ENCODE peak calls at places on chromosomes 1 and 21, in ten cellular contexts. Y is GM23248; W is SJSA1; P is heart right ventricle; Q is neural progenitor cell; B is CD8-positive, alpha-beta T cell; G is pancreas; M is cardiac fibroblast; U is dorsolateral prefrontal cortex; J is adrenal gland. X is an unnamed sample.

GRCh38 chr1:159799446-159799985 is 2.6 kb upstream of the FCRL6 start:
- DNase-seq in W (no peak), G (no peak), Y (peak), J (no peak), Q (no peak), M (no peak), P (no peak), U (no peak), B (no peak), X (no peak)

GRCh38 chr1:178031856-178032320 is 62.0 kb upstream of the RASAL2 start:
- DNase-seq in P (peak), G (peak), U (peak), Q (peak), Y (peak), M (peak), W (peak), J (peak), B (no peak), X (peak)

GRCh38 chr1:89065077-89065868 is at the start of gene GBP1:
- DNase-seq in G (no peak), J (peak), Q (no peak), W (peak), B (no peak), U (no peak), M (peak), Y (peak), P (peak), X (no peak)

GRCh38 chr1:36175137-36176095 is 19.5 kb downstream of the MAP7D1 start:
- DNase-seq in M (peak), Q (no peak), G (peak), W (no peak), J (no peak), Y (peak), P (peak), B (no peak), U (no peak), X (peak)

GRCh38 chr1:34166191-34167090 is 1.4 kb upstream of the CSMD2 start:
- DNase-seq in M (no peak), U (peak), W (peak), P (no peak), Q (peak), Y (peak), J (peak), G (no peak), B (no peak), X (peak)

GRCh38 chr1:178942285-178943218 is 71.7 kb upstream of the ANGPTL1 start:
- DNase-seq in U (no peak), P (no peak), M (peak), J (no peak), G (no peak), Y (peak), Q (no peak), W (peak), B (no peak), X (peak)

GRCh38 chr1:23533288-23534130 is 2.5 kb upstream of the E2F2 start:
- DNase-seq in W (no peak), B (no peak), U (no peak), Q (no peak), P (no peak), J (no peak), Y (no peak), G (no peak), M (no peak), X (no peak)

GRCh38 chr1:53115403-53116306 is 26.8 kb downstream of the SLC1A7 start:
- DNase-seq in U (no peak), Y (no peak), G (peak), J (no peak), P (no peak), Q (peak), W (peak), M (no peak), B (no peak), X (peak)

GRCh38 chr1:238487931-238488330 is 597.2 kb upstream of the ZP4 start:
- DNase-seq in G (no peak), W (no peak), P (no peak), M (peak), B (no peak), Q (no peak), Y (peak), J (no peak), U (no peak), X (no peak)

GRCh38 chr1:59128784-59129227 is 168.1 kb upstream of the FGGY start:
- DNase-seq in J (no peak), Y (peak), W (peak), Q (peak), M (peak), G (no peak), U (no peak), B (no peak), P (no peak), X (peak)

GRCh38 chr21:41362605-41363369 is 960 bp downstream of the MX2 start:
- DNase-seq in Y (no peak), W (no peak), U (no peak), G (no peak), J (no peak), P (no peak), Q (no peak), B (no peak), M (no peak), X (no peak)
- H3K4me3 ChIP-seq in Y (peak), W (no peak), U (no peak), G (no peak), J (no peak), P (peak), Q (no peak), B (peak), M (no peak), X (no peak)

GRCh38 chr1:106637566-106637965 is 418.9 kb upstream of the PRMT6 start:
- DNase-seq in G (no peak), P (no peak), M (no peak), J (no peak), U (no peak), Y (peak), W (no peak), B (no peak), Q (no peak), X (no peak)
- H3K4me3 ChIP-seq in G (no peak), P (no peak), M (no peak), J (no peak), U (no peak), Y (no peak), W (no peak), B (no peak), Q (no peak), X (no peak)

DNA sequence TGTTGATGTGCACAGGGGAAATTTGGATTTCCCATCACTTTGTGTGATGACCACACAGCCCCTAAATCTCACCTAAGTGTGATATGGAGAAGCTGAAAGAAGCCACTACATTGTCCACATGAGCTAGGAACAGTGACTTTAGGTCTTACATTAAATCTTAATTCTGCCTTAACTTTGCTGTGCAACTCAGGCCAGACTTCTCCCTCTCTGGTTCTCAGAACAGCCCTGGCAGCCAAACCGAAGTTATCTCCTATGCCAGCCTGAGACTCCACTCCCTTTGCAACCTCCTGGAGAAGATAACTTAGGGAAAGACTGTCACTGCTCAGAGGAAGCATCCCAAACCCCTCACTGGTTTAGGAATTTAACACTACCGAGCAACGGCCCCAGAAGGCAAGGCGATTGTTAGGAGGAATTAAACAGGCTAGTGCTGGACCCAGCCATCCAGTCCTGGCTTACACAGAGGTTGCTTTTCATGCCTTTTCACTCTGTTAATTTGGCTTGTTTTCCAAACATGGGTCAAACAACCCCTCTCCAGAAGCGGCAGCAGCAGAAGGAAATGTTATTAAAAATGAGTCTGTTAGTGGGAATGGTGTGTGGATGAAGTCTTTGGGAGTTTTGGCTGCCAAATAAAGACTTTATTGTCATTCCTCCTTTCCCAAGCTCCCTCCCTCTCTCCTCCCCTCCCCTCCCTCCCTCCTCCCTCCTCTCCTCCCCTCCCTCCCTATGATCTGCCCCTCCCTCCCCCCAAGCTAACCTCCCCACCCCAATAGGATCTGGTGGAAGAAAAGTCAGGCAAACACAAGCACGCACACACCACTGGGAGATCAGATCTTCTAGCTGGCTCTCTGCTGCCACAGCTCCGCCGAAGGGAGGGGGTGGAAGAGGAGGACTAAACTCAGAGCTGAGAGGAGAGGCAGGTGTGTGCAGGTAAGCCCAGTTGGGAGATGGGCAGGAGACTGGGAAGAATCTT is at the start of gene PRELP:
- DNase-seq in M (no peak), Y (peak), G (peak), W (no peak), P (peak), B (no peak), U (no peak), Q (peak), J (peak), X (no peak)
- H3K4me3 ChIP-seq in M (no peak), Y (no peak), G (no peak), W (no peak), P (peak), B (no peak), U (peak), Q (peak), J (no peak), X (no peak)

GRCh38 chr1:115644109-115644508 is 2.3 kb downstream of the VANGL1 start:
- DNase-seq in P (no peak), B (no peak), U (no peak), W (no peak), M (no peak), Y (no peak), J (no peak), Q (no peak), G (no peak), X (no peak)

GRCh38 chr1:115641762-115642167 is at the start of gene VANGL1:
- DNase-seq in Q (peak), Y (peak), M (peak), U (no peak), P (peak), J (peak), B (no peak), W (peak), G (peak), X (peak)

GRCh38 chr1:115642168-115643072 is 650 bp downstream of the VANGL1 start:
- DNase-seq in U (no peak), M (peak), Q (peak), Y (peak), J (peak), G (peak), B (no peak), W (peak), P (peak), X (peak)

GRCh38 chr1:115643219-115643618 is 1.4 kb downstream of the VANGL1 start:
- DNase-seq in B (no peak), Q (no peak), P (no peak), G (no peak), J (no peak), U (no peak), Y (no peak), M (no peak), W (no peak), X (no peak)

GRCh38 chr1:115643636-115644035 is 1.9 kb downstream of the VANGL1 start:
- DNase-seq in Q (no peak), U (no peak), P (no peak), M (no peak), Y (no peak), J (no peak), W (no peak), B (no peak), G (no peak), X (no peak)
- H3K4me3 ChIP-seq in Q (peak), U (no peak), P (no peak), M (no peak), Y (peak), J (no peak), W (no peak), B (no peak), G (no peak), X (peak)

GRCh38 chr1:19392221-19392620 is 80.1 kb downstream of the SLC66A1 start:
- DNase-seq in U (no peak), Q (no peak), G (no peak), Y (no peak), W (no peak), M (no peak), P (no peak), J (no peak), B (no peak), X (no peak)

GRCh38 chr1:19391596-19391981 is 79.5 kb downstream of the SLC66A1 start:
- DNase-seq in Y (no peak), Q (no peak), G (no peak), B (no peak), P (no peak), J (no peak), U (no peak), M (no peak), W (no peak), X (no peak)

GRCh38 chr1:19390166-19390850 is 78.2 kb downstream of the SLC66A1 start:
- DNase-seq in U (no peak), B (no peak), J (no peak), G (no peak), M (no peak), W (no peak), P (no peak), Q (no peak), Y (no peak), X (no peak)

GRCh38 chr1:19393051-19393450 is 80.9 kb downstream of the SLC66A1 start:
- DNase-seq in M (no peak), G (no peak), B (no peak), U (no peak), W (no peak), Y (no peak), P (no peak), Q (no peak), J (no peak), X (no peak)

DNA sequence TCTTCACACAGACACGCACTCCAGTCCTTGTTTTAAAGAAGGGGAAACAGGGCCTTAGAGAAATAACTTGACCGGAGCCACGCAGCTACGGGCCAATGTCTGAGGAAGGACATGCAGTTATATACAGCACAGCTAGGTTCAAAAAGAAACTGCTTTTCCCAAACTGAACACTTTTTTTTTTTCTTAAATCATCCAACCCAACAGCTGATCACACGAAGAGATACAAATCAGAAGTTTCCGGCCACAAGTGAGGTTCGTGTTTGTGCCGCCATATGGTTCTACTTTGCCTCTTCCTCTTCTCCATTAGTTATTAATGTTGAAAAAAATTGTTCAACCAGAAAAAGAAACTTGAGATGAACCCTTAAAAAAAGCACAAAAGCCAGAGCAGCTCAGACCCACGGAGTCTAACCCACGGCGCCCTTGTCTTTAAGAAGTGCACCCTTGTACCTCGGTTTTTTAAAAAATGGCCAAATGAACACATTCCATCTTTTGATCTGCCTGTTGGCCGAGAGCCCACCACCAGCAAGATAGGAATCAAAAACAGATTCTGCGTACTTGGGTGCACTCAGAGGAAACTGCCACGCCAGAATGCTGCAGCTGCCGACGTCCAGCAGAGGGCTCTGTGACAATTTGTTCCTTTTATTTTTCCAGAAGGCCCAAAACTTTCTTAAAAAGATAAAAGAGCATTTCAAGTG is 78.9 kb downstream of the SLC66A1 start:
- DNase-seq in M (peak), G (peak), Q (peak), B (peak), P (peak), W (peak), J (peak), Y (peak), U (no peak), X (peak)
- H3K4me3 ChIP-seq in M (no peak), G (no peak), Q (no peak), B (peak), P (peak), W (no peak), J (no peak), Y (peak), U (peak), X (peak)

GRCh38 chr21:44548922-44549321 is 2.4 kb downstream of the KRTAP10-2 start:
- DNase-seq in J (no peak), B (no peak), G (no peak), M (no peak), U (no peak), P (no peak), Q (peak), W (no peak), Y (no peak), X (no peak)
- H3K4me3 ChIP-seq in J (no peak), B (peak), G (no peak), M (no peak), U (no peak), P (no peak), Q (no peak), W (no peak), Y (no peak), X (no peak)

GRCh38 chr1:247111636-247112478 is 7.7 kb upstream of the ZNF669 start:
- DNase-seq in M (peak), J (peak), B (no peak), W (peak), G (peak), Q (peak), P (peak), Y (peak), U (no peak), X (peak)

GRCh38 chr1:247111259-247111635 is 7.1 kb upstream of the ZNF669 start:
- DNase-seq in U (no peak), G (no peak), P (no peak), Q (peak), B (no peak), Y (peak), W (no peak), M (no peak), J (no peak), X (peak)

GRCh38 chr1:247112479-247112781 is 8.3 kb upstream of the ZNF669 start:
- DNase-seq in P (no peak), M (no peak), U (no peak), J (no peak), G (no peak), Y (no peak), Q (no peak), B (no peak), W (no peak), X (no peak)

GRCh38 chr1:247113094-247113497 is 8.9 kb upstream of the ZNF669 start:
- DNase-seq in U (no peak), W (no peak), Q (no peak), B (no peak), Y (peak), G (no peak), P (peak), M (peak), J (no peak), X (peak)

DNA sequence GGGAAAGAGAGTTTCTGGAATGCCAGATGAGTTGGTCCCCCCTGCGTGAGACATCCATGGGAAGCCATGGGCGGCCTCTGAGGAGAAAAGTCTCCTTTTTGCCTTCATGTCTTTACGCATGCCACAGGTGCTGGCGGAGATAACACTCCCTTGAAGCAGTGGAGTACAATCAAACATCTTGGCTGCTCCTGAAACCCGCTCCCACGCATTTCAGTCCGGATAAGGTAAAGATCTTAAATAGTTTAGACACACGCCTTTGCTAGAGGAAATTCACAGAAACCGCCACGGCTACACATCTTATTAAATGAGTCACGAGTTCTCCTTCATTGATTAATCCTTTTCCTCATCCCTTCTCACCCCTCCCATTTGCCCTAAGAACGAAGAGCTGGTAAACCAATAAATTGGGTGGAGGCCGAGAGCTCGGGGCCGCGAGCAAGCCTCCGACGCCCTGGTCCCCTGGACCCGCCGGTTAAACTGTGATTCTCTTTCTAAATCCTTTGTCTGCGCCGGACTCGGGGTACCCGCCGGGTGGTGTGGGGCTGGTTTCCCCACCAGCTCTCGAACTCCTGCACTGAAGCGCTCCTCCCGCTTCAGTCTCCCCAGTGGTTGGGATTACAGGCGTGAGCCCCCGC is 6.6 kb upstream of the ZNF669 start:
- DNase-seq in Q (peak), G (no peak), W (no peak), U (no peak), J (no peak), B (no peak), Y (peak), P (no peak), M (no peak), X (peak)
- H3K4me3 ChIP-seq in Q (peak), G (peak), W (peak), U (peak), J (no peak), B (peak), Y (peak), P (peak), M (peak), X (peak)

DNA sequence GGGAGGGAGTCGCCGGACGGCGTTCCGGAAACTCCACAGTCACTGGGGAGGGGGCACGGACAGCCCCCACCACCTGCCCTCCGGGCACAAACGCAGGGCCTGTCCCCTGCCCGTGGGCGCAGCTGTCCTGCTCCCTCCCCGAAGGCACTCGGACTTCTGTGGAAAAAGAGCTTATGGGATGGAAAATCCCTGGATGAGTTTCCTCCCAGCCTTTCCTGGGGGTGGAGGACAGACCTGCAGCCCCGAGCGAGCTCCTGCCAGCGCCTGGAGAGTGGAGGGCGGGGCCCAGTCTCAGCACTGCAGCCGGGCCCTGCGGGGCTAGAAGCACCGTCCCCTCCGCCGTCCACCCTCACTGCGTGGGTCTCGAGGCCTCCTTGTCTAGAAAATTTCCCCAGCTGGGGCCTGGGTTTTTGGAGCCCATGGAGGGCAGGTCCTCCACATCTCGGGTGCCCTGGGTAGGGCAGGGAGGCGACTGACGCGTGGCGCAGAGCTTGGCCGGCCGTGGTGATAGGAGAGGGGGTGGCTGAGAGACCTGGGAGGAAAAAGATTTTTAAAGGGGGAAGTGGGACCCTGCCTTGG is 6.5 kb upstream of the COL6A1 start:
- DNase-seq in M (peak), U (peak), B (no peak), Q (peak), P (peak), W (no peak), J (no peak), G (no peak), Y (peak), X (peak)
- H3K4me3 ChIP-seq in M (peak), U (peak), B (no peak), Q (peak), P (peak), W (peak), J (no peak), G (no peak), Y (peak), X (peak)

GRCh38 chr1:1021010-1021845 is 1.3 kb downstream of the AGRN start:
- DNase-seq in J (peak), Y (peak), P (peak), G (peak), M (peak), B (no peak), Q (peak), U (no peak), W (peak), X (peak)
- H3K4me3 ChIP-seq in J (no peak), Y (peak), P (peak), G (peak), M (peak), B (no peak), Q (peak), U (peak), W (peak), X (peak)

X was measured in SJCRH30.